ENCODE peak calls at places on chromosomes 7 and 10, in four cellular contexts. S is ACHN, F is AG20443, Y is NCI-H69. Z is an unnamed sample.

GRCh38 chr10:33734393-33735110 is 400.1 kb upstream of the NRP1 start:
- DNase-seq in S (no peak), F (no peak), Y (no peak), Z (no peak)

GRCh38 chr7:132251327-132251659 is 325.0 kb downstream of the PLXNA4 start:
- DNase-seq in S (no peak), F (no peak), Y (peak; percentile 8), Z (no peak)

GRCh38 chr10:78225611-78226010 is 191.9 kb downstream of the RPS24 start:
- DNase-seq in S (no peak), F (no peak), Y (peak; percentile 93), Z (no peak)

GRCh38 chr7:98647326-98647725 is 30.2 kb downstream of the NPTX2 start:
- DNase-seq in S (no peak), F (no peak), Y (peak; percentile 68), Z (no peak)

GRCh38 chr7:33210958-33211357 is 81.6 kb downstream of the BBS9 start:
- DNase-seq in S (no peak), F (no peak), Y (no peak), Z (no peak)

GRCh38 chr10:93445097-93445960 is 36.8 kb downstream of the MYOF start:
- DNase-seq in S (peak; percentile 97), F (peak; percentile 92), Y (peak; percentile 96), Z (no peak)

GRCh38 chr7:19095461-19095860 is 22.0 kb downstream of the TWIST1 start:
- DNase-seq in S (no peak), F (no peak), Y (no peak), Z (no peak)

GRCh38 chr7:12475362-12476063 is 71.8 kb upstream of the VWDE start:
- DNase-seq in S (no peak), F (no peak), Y (peak; percentile 80), Z (no peak)

GRCh38 chr10:89278034-89278535 is 23.8 kb upstream of the IFIT2 start:
- DNase-seq in S (peak; percentile 99), F (peak; percentile 82), Y (no peak), Z (no peak)

GRCh38 chr7:26688936-26689506 is 175.4 kb downstream of the SKAP2 start:
- DNase-seq in S (no peak), F (no peak), Y (peak; percentile 43), Z (peak; percentile 10)

GRCh38 chr7:80493121-80493849 is 18.6 kb downstream of the GNAT3 start:
- DNase-seq in S (no peak), F (no peak), Y (no peak), Z (no peak)